ENCODE peak calls at places on chromosome 14, in eight cellular contexts. D is HEK293T, W is Right ventricle myocardium inferior, G is cardiac fibroblast, L is lung, O is AG10803, K is endothelial cell, I is GM06990. R is an unnamed sample.

GRCh38 chr14:104694475-104694950 is 5.1 kb downstream of the INF2 start:
- DNase-seq in W (no peak), L (no peak), G (no peak), D (no peak), K (no peak), I (no peak), O (no peak), R (no peak)

GRCh38 chr14:56170028-56170427 is 51.8 kb downstream of the PELI2 start:
- DNase-seq in G (peak), I (no peak), L (no peak), W (no peak), O (peak), K (no peak), D (no peak), R (peak)

GRCh38 chr14:56660677-56661389 is 81.2 kb downstream of the TMEM260 start:
- DNase-seq in D (no peak), L (no peak), G (no peak), O (no peak), K (no peak), I (no peak), W (no peak), R (no peak)

GRCh38 chr14:105881021-105881930 is 354.9 kb downstream of the TMEM121 start:
- DNase-seq in D (no peak), G (no peak), I (no peak), O (no peak), K (no peak), L (no peak), W (peak), R (no peak)

GRCh38 chr14:52354257-52354656 is 40.1 kb downstream of the PTGER2 start:
- DNase-seq in W (no peak), K (no peak), O (no peak), D (no peak), L (no peak), G (no peak), I (no peak), R (no peak)

GRCh38 chr14:93430889-93431670 is at the start of gene UNC79:
- DNase-seq in W (no peak), K (peak), O (no peak), I (no peak), L (no peak), D (peak), G (peak), R (peak)

GRCh38 chr14:29536886-29537511 is 390.6 kb downstream of the PRKD1 start:
- DNase-seq in O (peak), K (no peak), I (no peak), D (no peak), W (no peak), L (no peak), G (peak), R (peak)

GRCh38 chr14:91418387-91419043 is 895 bp upstream of the CCDC88C start:
- DNase-seq in D (peak), W (peak), O (peak), G (peak), K (peak), I (peak), L (peak), R (peak)

GRCh38 chr14:104290058-104290667 is 151.8 kb downstream of the KIF26A start:
- DNase-seq in D (no peak), L (no peak), G (no peak), O (no peak), I (no peak), W (peak), K (no peak), R (no peak)

GRCh38 chr14:36863271-36863670 is 201.6 kb downstream of the PAX9 start:
- DNase-seq in K (no peak), W (no peak), L (no peak), I (no peak), D (no peak), G (no peak), O (no peak), R (no peak)

GRCh38 chr14:59069455-59069854 is 119.0 kb upstream of the DAAM1 start:
- DNase-seq in I (no peak), O (no peak), W (no peak), L (no peak), D (no peak), K (no peak), G (no peak), R (peak)

R was measured in cardiac muscle cell.